ENCODE peak calls at places on chromosome 1, in six cellular contexts. G, S, K, L, O and X are unnamed samples. For H3K4me1, the result is how much of the 10 kb centered on the place peaks cover.

GRCh38 chr1:3344395-3344794 is 110.1 kb upstream of the ARHGEF16 start:
- DNase-seq in G (no peak), L (no peak), S (no peak), O (no peak), K (no peak), X (no peak)

GRCh38 chr1:8902765-8903164 is 24.3 kb upstream of the ENO1 start:
- DNase-seq in S (no peak), O (no peak), G (no peak), K (no peak), L (no peak), X (no peak)

GRCh38 chr1:84847253-84848247 is 45.5 kb downstream of the LPAR3 start:
- DNase-seq in L (peak), O (no peak), S (no peak), G (peak), K (peak), X (peak)

GRCh38 chr1:56056438-56057312 is 522.7 kb downstream of the PLPP3 start:
- DNase-seq in O (no peak), S (no peak), G (no peak), K (no peak), L (no peak), X (no peak)

GRCh38 chr1:41935226-41935625 is 16.5 kb upstream of the HIVEP3 start:
- DNase-seq in O (no peak), K (no peak), L (no peak), S (no peak), G (no peak), X (no peak)

GRCh38 chr1:17892851-17893250 is 137.7 kb downstream of the ACTL8 start:
- DNase-seq in L (no peak), O (no peak), G (no peak), K (no peak), S (no peak), X (no peak)

GRCh38 chr1:175866776-175867175 is 123.4 kb upstream of the TNR start:
- DNase-seq in S (no peak), O (no peak), G (no peak), L (no peak), K (no peak), X (no peak)

GRCh38 chr1:222654849-222655248 is 37.0 kb downstream of the MIA3 start:
- DNase-seq in O (no peak), G (peak), L (peak), K (peak), S (peak), X (no peak)

GRCh38 chr1:226408285-226409184 is 642 bp upstream of the PARP1 start:
- DNase-seq in L (peak), O (no peak), S (no peak), G (no peak), K (no peak), X (no peak)

GRCh38 chr1:99538618-99538956 is 107.3 kb upstream of the PALMD start:
- DNase-seq in S (no peak), L (no peak), O (no peak), K (no peak), G (no peak), X (no peak)

GRCh38 chr1:220927442-220927841 is 48.2 kb downstream of the HLX start:
- DNase-seq in L (no peak), S (no peak), G (no peak), K (no peak), O (no peak), X (no peak)

GRCh38 chr1:154863702-154864174 is 6.3 kb downstream of the KCNN3 start:
- DNase-seq in L (no peak), K (no peak), S (no peak), G (peak), O (peak), X (no peak)

GRCh38 chr1:58395355-58395754 is 151.2 kb downstream of the OMA1 start:
- DNase-seq in K (no peak), G (no peak), O (no peak), S (no peak), L (no peak), X (no peak)

GRCh38 chr1:17877896-17878295 is 122.8 kb downstream of the ACTL8 start:
- DNase-seq in G (no peak), K (no peak), S (no peak), L (no peak), O (no peak), X (no peak)

GRCh38 chr1:17765444-17766411 is 10.6 kb downstream of the ACTL8 start:
- DNase-seq in G (no peak), K (no peak), L (no peak), S (no peak), O (no peak), X (no peak)

GRCh38 chr1:36784147-36784862 is 250.0 kb downstream of the GRIK3 start:
- DNase-seq in S (no peak), G (no peak), O (no peak), K (no peak), L (no peak), X (no peak)

GRCh38 chr1:65979145-65979544 is 186.4 kb downstream of the PDE4B start:
- DNase-seq in L (no peak), G (no peak), S (no peak), K (no peak), O (no peak), X (no peak)

GRCh38 chr1:7376676-7377075 is 394.4 kb upstream of the VAMP3 start:
- DNase-seq in L (peak), G (no peak), S (no peak), O (no peak), K (no peak), X (peak)

GRCh38 chr1:103256490-103256889 is 148.2 kb upstream of the COL11A1 start:
- DNase-seq in S (no peak), G (no peak), L (no peak), O (no peak), K (no peak), X (no peak)

GRCh38 chr1:32766328-32766972 is 50.7 kb downstream of the YARS1 start:
- DNase-seq in O (no peak), S (no peak), G (no peak), L (peak), K (peak), X (no peak)

DNA sequence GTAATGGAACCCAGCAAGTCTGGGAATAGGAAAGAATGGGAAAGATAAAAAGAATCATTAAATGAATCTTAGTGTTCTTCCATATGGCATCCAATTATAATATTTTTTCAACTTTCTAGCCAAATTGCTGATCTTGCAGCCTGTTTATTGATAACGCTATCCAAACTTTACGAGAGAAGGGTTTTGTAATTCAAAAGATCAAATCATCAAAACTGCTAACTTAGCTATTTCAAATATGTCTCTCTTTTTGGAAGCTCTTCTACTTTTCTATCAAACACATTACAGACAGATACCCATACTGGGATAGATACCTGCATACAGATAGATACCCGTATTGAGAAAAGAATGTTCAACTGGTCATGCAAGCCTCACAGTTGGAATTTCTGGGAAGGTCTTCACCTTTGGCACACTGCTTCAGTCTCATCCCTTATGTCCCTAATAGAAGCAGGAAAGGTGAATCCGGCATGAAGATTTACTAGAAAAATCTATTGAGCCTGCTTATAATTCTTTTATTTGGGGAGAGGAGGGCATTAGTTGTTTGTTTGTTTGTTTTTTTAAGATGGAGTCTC is 75.0 kb upstream of the EXO1 start:
- DNase-seq in K (no peak), L (no peak), O (no peak), S (no peak), G (no peak), X (no peak)
- H3K27ac ChIP-seq in K (no peak), L (no peak), O (no peak), S (no peak), G (no peak), X (no peak)

GRCh38 chr1:4627353-4627752 is 27.1 kb upstream of the AJAP1 start:
- DNase-seq in L (no peak), G (no peak), S (no peak), O (peak), K (no peak), X (no peak)
- H3K4me3 ChIP-seq in L (no peak), G (no peak), S (no peak), O (no peak), K (no peak), X (no peak)

GRCh38 chr1:81806432-81806770 is 5.7 kb downstream of the ADGRL2 start:
- DNase-seq in O (no peak), G (no peak), K (no peak), S (no peak), L (no peak), X (no peak)
- H3K4me1 ChIP-seq in O (half or more), G (under half), K (under half), S (under half), L (under half), X (half or more)

DNA sequence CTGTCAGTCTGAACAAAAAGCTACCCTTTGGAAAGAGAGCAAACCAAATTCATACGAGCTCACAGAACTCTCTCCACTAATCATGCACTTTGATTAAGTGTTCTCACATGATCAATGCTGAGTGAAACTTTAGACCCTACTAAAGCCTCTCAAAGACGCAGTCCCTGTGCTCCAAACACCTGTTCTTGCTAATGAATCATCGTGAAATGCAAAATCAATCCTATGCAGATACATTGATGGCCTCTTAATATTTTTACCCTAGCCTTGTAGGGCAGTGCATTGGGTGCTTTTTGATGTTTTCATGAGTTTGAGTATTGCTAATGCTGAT is 113.4 kb downstream of the ZBTB18 start:
- DNase-seq in O (no peak), L (no peak), G (no peak), K (no peak), S (no peak), X (no peak)
- H3K27ac ChIP-seq in O (no peak), L (no peak), G (no peak), K (peak), S (no peak), X (peak)